ENCODE peak calls at places on chromosomes 16 and 17, in seven cellular contexts. U is mammary epithelial cell, J is lung, R is stomach, M is cardiac fibroblast, K is tibial artery, X is neural crest cell. E is an unnamed sample.

GRCh38 chr16:27779719-27780161 is 229.8 kb downstream of the KATNIP start:
- DNase-seq in X (peak; percentile 61), J (peak; percentile 57), M (peak; percentile 50), K (peak; percentile 55), U (peak; percentile 12), R (peak; percentile 28), E (no peak)

GRCh38 chr17:48012151-48012520 is 25.5 kb downstream of the COPZ2 start:
- DNase-seq in M (no peak), J (no peak), X (peak; percentile 84), R (peak; percentile 62), U (no peak), K (no peak), E (no peak)

GRCh38 chr17:79136596-79136995 is 62.0 kb downstream of the ENGASE start:
- DNase-seq in K (no peak), J (no peak), M (no peak), X (no peak), R (no peak), U (no peak), E (no peak)

GRCh38 chr17:47807421-47807820 is 14.2 kb downstream of the OSBPL7 start:
- DNase-seq in R (peak; percentile 11), K (no peak), J (no peak), X (no peak), M (no peak), U (no peak), E (no peak)

GRCh38 chr16:8730335-8730915 is 56.0 kb downstream of the ABAT start:
- DNase-seq in J (no peak), K (no peak), U (peak; percentile 89), R (no peak), M (no peak), X (no peak), E (no peak)

GRCh38 chr17:75499313-75500022 is 15.9 kb downstream of the CASKIN2 start:
- DNase-seq in U (no peak), R (no peak), M (peak; percentile 39), K (no peak), X (no peak), J (no peak), E (no peak)

GRCh38 chr17:7848665-7849184 is 6.1 kb upstream of the TMEM88 start:
- DNase-seq in K (no peak), M (no peak), U (no peak), J (no peak), X (no peak), R (no peak), E (no peak)

GRCh38 chr17:77887464-77888241 is 70.8 kb upstream of the TNRC6C start:
- DNase-seq in J (peak; percentile 80), M (peak; percentile 89), R (peak; percentile 76), K (peak; percentile 95), X (no peak), U (peak; percentile 24), E (no peak)

GRCh38 chr16:177981-178676 is 1.6 kb downstream of the HBA1 start:
- DNase-seq in X (no peak), M (no peak), J (no peak), K (no peak), U (no peak), R (no peak), E (no peak)

GRCh38 chr17:2563543-2563942 is 29.9 kb upstream of the PAFAH1B1 start:
- DNase-seq in M (no peak), K (no peak), U (peak; percentile 62), R (no peak), J (no peak), X (no peak), E (no peak)

GRCh38 chr17:4165301-4166010 is 22.5 kb downstream of the CYB5D2 start:
- DNase-seq in U (peak; percentile 34), J (no peak), K (no peak), R (no peak), X (no peak), M (no peak), E (no peak)

DNA sequence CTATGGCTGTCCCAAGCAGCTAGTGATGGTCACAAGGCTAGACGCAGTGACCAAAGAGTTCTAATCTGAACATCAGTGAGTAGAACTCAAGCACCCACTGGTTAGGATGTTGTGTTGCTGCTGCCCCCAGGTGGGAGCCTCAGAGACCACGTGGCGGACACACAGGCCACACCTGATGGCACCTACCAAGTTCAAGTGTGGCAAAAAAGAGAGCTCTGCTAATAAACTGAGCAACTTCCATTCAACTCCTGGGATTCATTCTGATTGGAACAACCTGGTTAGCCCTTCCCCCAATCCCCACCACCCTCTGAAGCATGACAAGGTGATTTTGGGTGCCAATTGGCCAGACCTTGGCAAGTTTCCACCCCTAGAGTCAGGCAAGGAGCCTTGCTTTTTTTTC is 3.5 kb upstream of the LCMT1 start:
- DNase-seq in U (no peak), R (no peak), M (no peak), J (no peak), X (no peak), K (no peak), E (no peak)
- TF ChIP-seq CTCF in U (no peak), R (no peak), M (no peak), J (no peak), X (no peak), K (no peak), E (no peak)

GRCh38 chr16:77406680-77407079 is 28.2 kb downstream of the ADAMTS18 start:
- DNase-seq in J (no peak), M (no peak), U (peak; percentile 8), K (no peak), R (no peak), X (no peak), E (no peak)
- TF ChIP-seq CTCF in J (no peak), M (peak; percentile 41), U (peak; percentile 26), K (no peak), R (no peak), X (peak; percentile 31), E (peak; percentile 23)

DNA sequence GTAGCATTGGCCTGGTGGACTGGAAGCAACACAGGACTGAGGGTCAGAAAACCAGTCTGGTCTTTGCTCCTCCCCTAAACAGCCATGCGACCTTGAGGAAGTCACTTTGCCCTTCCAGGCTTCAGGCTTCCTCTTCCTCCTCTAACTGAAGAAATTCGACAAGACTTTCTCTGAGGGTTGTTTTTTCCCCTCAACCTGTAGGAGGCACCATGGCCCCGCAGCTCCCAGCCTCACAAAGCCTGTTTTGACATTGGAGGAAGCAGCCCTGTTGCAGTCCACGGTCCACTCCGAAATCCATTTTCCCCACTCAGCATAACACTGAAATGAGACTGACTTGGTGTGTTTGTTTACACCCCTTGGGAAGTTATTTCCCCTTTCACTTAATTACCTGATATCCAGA is 41.2 kb upstream of the PIRT start:
- DNase-seq in M (peak; percentile 2), R (peak; percentile 50), K (no peak), J (no peak), U (no peak), X (peak; percentile 31), E (peak; percentile 17)
- TF ChIP-seq CTCF in M (peak; percentile 12), R (no peak), K (no peak), J (no peak), U (no peak), X (peak; percentile 62), E (peak; percentile 84)

DNA sequence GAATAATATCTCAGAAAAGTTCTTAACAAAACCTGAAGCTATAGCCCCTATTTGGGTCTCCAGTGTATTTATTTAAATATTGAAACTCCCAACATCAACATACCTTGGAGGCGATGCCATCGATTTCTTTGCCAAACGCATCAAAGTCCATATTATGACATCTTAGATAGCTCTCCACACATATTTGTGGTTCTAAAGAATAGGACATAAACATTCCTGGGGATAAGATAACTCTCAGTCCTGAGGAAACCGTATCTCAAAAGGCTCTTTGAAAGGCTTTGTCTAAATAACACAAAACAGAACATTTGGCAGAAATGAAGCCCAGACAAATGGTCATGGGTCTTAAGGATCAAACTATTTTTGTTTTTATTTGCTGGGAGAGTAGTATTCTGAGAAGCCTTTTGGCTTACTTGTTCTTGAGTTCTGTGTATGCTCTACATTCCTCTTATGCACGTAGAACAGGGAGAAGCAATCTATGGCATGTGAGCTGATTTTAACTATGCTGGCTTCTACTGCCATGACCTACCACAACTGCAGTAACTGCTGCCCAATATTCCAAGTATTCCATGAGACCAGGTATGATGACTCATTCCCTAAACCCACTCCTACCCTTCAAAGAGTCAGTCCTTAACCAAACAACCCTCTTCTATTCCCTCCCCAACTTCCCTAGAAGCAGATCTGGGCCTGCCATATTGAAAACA is 279.0 kb upstream of the ZFHX3 start:
- DNase-seq in M (no peak), R (no peak), K (no peak), U (no peak), X (no peak), J (no peak), E (no peak)
- TF ChIP-seq CTCF in M (no peak), R (no peak), K (no peak), U (no peak), X (no peak), J (no peak), E (no peak)

E was measured in LNCaP clone FGC.